ENCODE peak calls at places on chromosomes 1 and 21, in seven cellular contexts. L, J, Q, I, M, F and H are unnamed samples.
A peak's percentile ranks its signal among the peaks of the same experiment; 100 is the strongest.

GRCh38 chr1:102897537-102897936 is 210.8 kb downstream of the COL11A1 start:
- DNase-seq in M (no peak), I (no peak), F (no peak), J (no peak), Q (peak; percentile 61), L (no peak), H (no peak)

GRCh38 chr1:181090653-181091126 is 2.2 kb downstream of the IER5 start:
- DNase-seq in J (no peak), L (no peak), M (no peak), I (no peak), Q (no peak), F (no peak), H (no peak)

GRCh38 chr1:32266926-32267645 is 16.0 kb downstream of the LCK start:
- DNase-seq in J (no peak), F (no peak), M (no peak), L (no peak), Q (peak; percentile 60), I (no peak), H (no peak)

GRCh38 chr1:182766881-182767645 is 22.5 kb upstream of the NPL start:
- DNase-seq in J (no peak), F (no peak), I (no peak), M (no peak), Q (no peak), L (no peak), H (no peak)

GRCh38 chr1:159828176-159828575 is 1.5 kb downstream of the SLAMF8 start:
- DNase-seq in J (no peak), L (no peak), M (no peak), I (no peak), Q (no peak), F (no peak), H (no peak)

GRCh38 chr1:2014726-2015382 is 4.3 kb upstream of the GABRD start:
- DNase-seq in L (no peak), Q (no peak), F (no peak), I (no peak), M (no peak), J (no peak), H (no peak)

GRCh38 chr1:214012418-214012817 is 24.6 kb downstream of the PROX1 start:
- DNase-seq in F (no peak), Q (no peak), J (no peak), L (no peak), I (no peak), M (no peak), H (no peak)

GRCh38 chr1:93738075-93738622 is 56.5 kb upstream of the BCAR3 start:
- DNase-seq in M (no peak), F (no peak), I (no peak), J (no peak), Q (peak; percentile 64), L (no peak), H (no peak)

GRCh38 chr1:200332716-200333115 is 77.1 kb downstream of the ZNF281 start:
- DNase-seq in M (no peak), Q (no peak), I (no peak), J (no peak), L (no peak), F (no peak), H (no peak)

GRCh38 chr1:229757226-229757625 is 131.2 kb downstream of the URB2 start:
- DNase-seq in J (no peak), Q (no peak), L (no peak), M (no peak), I (no peak), F (no peak), H (no peak)

GRCh38 chr1:247679639-247680038 is at the start of gene OR13G1:
- DNase-seq in F (no peak), L (no peak), I (no peak), J (no peak), Q (no peak), M (no peak), H (no peak)

GRCh38 chr1:193462629-193463320 is 276.4 kb upstream of the B3GALT2 start:
- DNase-seq in M (no peak), I (no peak), F (no peak), Q (peak; percentile 36), L (no peak), J (no peak), H (no peak)

GRCh38 chr21:44892095-44892494 is 18.6 kb upstream of the PTTG1IP start:
- DNase-seq in I (no peak), Q (no peak), J (no peak), M (no peak), F (no peak), L (no peak), H (no peak)

GRCh38 chr1:164645921-164646320 is 86.9 kb downstream of the PBX1 start:
- DNase-seq in F (no peak), J (no peak), I (no peak), M (no peak), Q (no peak), L (no peak), H (no peak)

GRCh38 chr1:164649146-164649545 is 90.2 kb downstream of the PBX1 start:
- DNase-seq in F (no peak), J (no peak), I (no peak), L (no peak), M (no peak), Q (no peak), H (no peak)

GRCh38 chr1:164651378-164651951 is 92.5 kb downstream of the PBX1 start:
- DNase-seq in L (no peak), J (no peak), I (no peak), M (no peak), Q (peak; percentile 83), F (no peak), H (no peak)

GRCh38 chr1:164647211-164647610 is 88.2 kb downstream of the PBX1 start:
- DNase-seq in J (no peak), M (no peak), L (peak; percentile 88), F (no peak), I (no peak), Q (no peak), H (no peak)

DNA sequence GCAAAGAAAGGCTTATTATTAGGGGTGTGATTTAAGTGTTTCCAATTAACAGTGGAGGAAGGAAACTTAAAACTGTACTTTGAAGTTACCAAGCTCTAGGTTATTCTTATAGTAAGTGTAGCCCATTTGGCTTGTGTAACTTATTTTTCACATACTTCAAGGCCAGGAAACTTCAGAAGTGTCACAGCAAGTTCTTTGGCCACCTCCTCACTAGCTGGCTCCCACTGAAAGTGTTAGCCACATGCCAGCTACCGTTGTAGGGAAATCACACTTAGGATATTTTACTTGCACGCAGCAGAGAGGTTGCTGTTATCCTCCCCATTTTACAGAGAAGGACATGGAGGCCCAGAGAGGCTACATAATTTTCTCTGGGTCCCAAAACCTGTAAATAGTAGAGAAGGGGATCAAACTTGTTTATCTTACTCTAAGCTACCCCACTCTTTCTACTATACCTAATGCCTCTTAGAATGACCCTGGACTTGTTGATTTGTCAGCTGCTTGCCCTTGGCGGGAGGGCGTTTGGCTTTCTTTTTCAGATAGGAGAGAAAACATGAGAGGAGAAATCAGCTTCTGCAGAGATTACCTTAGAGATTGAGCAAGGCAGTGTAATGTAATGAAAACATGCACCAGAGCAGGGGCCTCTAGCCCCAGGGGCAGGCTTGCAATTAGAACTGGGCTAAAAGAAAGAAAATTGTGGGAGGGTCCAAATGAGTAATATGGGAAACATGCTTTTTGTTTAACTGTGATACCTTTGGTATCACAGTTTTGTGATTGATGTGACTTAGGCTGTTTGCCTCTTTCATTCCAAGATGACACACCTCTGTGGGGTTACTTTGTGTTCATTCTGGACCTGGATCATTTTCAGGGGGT is 89.5 kb downstream of the PBX1 start:
- DNase-seq in Q (no peak), J (no peak), M (no peak), L (no peak), F (no peak), I (no peak), H (no peak)
- H3K4me1 ChIP-seq in Q (peaks cover 6% of the 10 kb centered on the region), J (peaks cover 23% of the 10 kb centered on the region), M (peaks cover 95% of the 10 kb centered on the region), L (peaks cover 22% of the 10 kb centered on the region), F (peaks cover 67% of the 10 kb centered on the region), I (peaks cover 4% of the 10 kb centered on the region), H (peaks cover 11% of the 10 kb centered on the region)

DNA sequence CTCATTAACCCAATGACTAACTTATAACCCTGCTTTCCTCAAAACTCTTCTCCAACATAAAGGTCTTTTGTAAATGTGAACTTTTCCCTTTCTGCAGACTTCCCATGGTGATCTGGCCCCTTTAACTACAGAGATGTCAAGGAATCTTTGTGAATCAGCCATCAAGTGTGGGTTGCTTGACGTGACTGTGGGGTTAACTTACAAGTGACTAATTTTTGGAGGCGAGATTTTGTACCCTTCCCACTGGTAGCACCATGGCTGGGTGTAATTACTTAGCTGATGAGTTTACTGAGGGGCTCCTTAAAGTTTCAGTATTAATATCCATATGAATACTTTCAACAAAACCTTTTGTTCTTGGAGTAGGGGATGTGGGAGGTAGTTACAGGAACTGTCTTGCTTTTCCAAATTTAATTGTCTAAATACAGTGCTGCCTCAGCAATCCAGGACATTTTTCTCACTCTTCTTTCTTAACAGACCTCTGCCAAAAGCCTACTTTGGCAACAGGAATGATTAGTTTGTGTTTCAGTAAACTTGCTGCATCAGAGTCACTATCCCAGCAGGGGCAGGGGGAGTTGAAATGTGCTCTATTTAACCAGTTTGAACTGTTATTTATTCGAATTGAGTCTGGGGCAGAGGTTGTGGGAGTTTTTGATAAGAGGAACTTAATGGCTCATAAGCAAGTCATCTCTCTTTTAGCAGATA is 217.3 kb upstream of the FGGY start:
- DNase-seq in I (no peak), M (no peak), Q (peak; percentile 34), L (no peak), J (no peak), F (no peak), H (no peak)
- H3K27ac ChIP-seq in I (no peak overlapping the region), M (no peak overlapping the region), Q (no peak overlapping the region), L (no peak overlapping the region), J (no peak overlapping the region), F (no peak overlapping the region), H (no peak overlapping the region)

GRCh38 chr1:218254296-218254918 is 30.7 kb upstream of the RRP15 start:
- DNase-seq in Q (no peak), I (no peak), F (no peak), M (no peak), J (no peak), L (no peak), H (no peak)

GRCh38 chr1:218247339-218247738 is 37.8 kb upstream of the RRP15 start:
- DNase-seq in L (no peak), Q (no peak), M (no peak), J (no peak), F (no peak), I (no peak), H (no peak)

GRCh38 chr1:218249757-218250156 is 35.3 kb upstream of the RRP15 start:
- DNase-seq in I (no peak), J (no peak), M (no peak), F (no peak), L (no peak), Q (no peak), H (no peak)

GRCh38 chr1:218250492-218250891 is 34.6 kb upstream of the RRP15 start:
- DNase-seq in Q (no peak), I (no peak), M (no peak), J (no peak), L (no peak), F (no peak), H (no peak)
- TF ChIP-seq CTCF in Q (no peak), I (no peak), M (no peak), J (no peak), L (no peak), F (no peak), H (no peak)

DNA sequence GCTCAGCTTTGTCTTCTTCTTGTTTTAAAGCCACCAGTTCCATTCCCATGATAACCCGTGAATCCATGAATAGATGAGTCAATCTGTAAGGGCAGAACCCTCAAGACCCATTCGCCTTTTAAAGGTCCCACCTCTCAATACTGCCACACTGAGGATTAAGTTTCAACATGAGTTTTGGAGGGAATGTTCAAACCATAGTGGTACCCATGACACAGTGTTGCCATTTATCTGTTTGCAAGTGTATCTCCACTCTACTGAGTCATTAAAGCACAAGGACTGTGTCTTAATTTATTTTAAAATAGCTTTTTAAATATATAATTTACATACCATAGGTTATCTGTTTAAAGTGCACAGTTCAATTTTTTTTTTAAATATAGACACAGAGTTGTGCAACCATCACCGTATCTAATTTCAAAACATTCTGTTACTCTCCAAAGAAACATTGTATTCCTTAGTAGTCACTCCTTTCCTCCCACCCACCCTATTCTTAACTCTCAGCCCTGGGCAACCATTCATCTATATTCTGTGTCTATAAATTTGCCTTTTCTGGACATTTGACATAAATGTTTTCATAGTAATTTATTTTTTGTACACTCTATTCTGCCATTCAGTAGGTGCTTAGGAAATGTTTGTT is 4.8 kb upstream of the IL24 start:
- DNase-seq in Q (peak; percentile 89), F (no peak), I (no peak), J (no peak), L (no peak), M (no peak), H (no peak)
- H3K4me1 ChIP-seq in Q (peaks cover 50% of the 10 kb centered on the region), F (peaks cover 11% of the 10 kb centered on the region), I (no peaks in the 10 kb centered on the region), J (peaks cover 20% of the 10 kb centered on the region), L (no peaks in the 10 kb centered on the region), M (peaks cover 33% of the 10 kb centered on the region), H (no peaks in the 10 kb centered on the region)